ENCODE peak calls at places on chromosomes 12 and 14, in seven cellular contexts. One of them, this sample, is unnamed.
A peak's percentile ranks its signal among the peaks of the same experiment; 100 is the strongest.

GRCh38 chr14:90384543-90384911 is 12.3 kb upstream of the CALM1 start:
- DNase-seq in choroid plexus epithelial cell: no peak
- DNase-seq in hepatocyte: no peak
- DNase-seq in HFF-Myc: no peak
- DNase-seq in CD8-positive, alpha-beta T cell: no peak
- DNase-seq in mucosa of descending colon: no peak
- DNase-seq in IMR-90: peak; percentile 46
- DNase-seq in this sample: no peak

GRCh38 chr12:108842364-108842763 is 15.0 kb downstream of the SSH1 start:
- DNase-seq in choroid plexus epithelial cell: no peak
- DNase-seq in IMR-90: no peak
- DNase-seq in mucosa of descending colon: no peak
- DNase-seq in hepatocyte: no peak
- DNase-seq in CD8-positive, alpha-beta T cell: no peak
- DNase-seq in HFF-Myc: no peak
- DNase-seq in this sample: no peak

GRCh38 chr14:61918998-61919397 is 156.8 kb downstream of the SNAPC1 start:
- DNase-seq in hepatocyte: no peak
- DNase-seq in HFF-Myc: no peak
- DNase-seq in mucosa of descending colon: no peak
- DNase-seq in CD8-positive, alpha-beta T cell: no peak
- DNase-seq in IMR-90: no peak
- DNase-seq in choroid plexus epithelial cell: no peak
- DNase-seq in this sample: no peak

GRCh38 chr12:112190626-112191025 is 65.3 kb downstream of the TRAFD1 start:
- DNase-seq in mucosa of descending colon: peak; percentile 85
- DNase-seq in IMR-90: no peak
- DNase-seq in choroid plexus epithelial cell: no peak
- DNase-seq in CD8-positive, alpha-beta T cell: no peak
- DNase-seq in hepatocyte: no peak
- DNase-seq in HFF-Myc: no peak
- DNase-seq in this sample: no peak

GRCh38 chr12:44015333-44015941 is 179.6 kb downstream of the TMEM117 start:
- DNase-seq in IMR-90: peak; percentile 66
- DNase-seq in mucosa of descending colon: no peak
- DNase-seq in hepatocyte: peak; percentile 70
- DNase-seq in HFF-Myc: peak; percentile 47
- DNase-seq in choroid plexus epithelial cell: peak; percentile 68
- DNase-seq in CD8-positive, alpha-beta T cell: no peak
- DNase-seq in this sample: peak; percentile 66

GRCh38 chr14:103905861-103906456 is 22.3 kb upstream of the TDRD9 start:
- DNase-seq in IMR-90: no peak
- DNase-seq in CD8-positive, alpha-beta T cell: no peak
- DNase-seq in mucosa of descending colon: no peak
- DNase-seq in hepatocyte: no peak
- DNase-seq in HFF-Myc: no peak
- DNase-seq in choroid plexus epithelial cell: no peak
- DNase-seq in this sample: no peak

GRCh38 chr14:88194531-88194930 is 128.5 kb downstream of the KCNK10 start:
- DNase-seq in IMR-90: no peak
- DNase-seq in mucosa of descending colon: no peak
- DNase-seq in CD8-positive, alpha-beta T cell: no peak
- DNase-seq in choroid plexus epithelial cell: no peak
- DNase-seq in hepatocyte: peak; percentile 39
- DNase-seq in HFF-Myc: no peak
- DNase-seq in this sample: no peak

GRCh38 chr12:63915105-63915830 is 70.8 kb downstream of the SRGAP1 start:
- DNase-seq in HFF-Myc: no peak
- DNase-seq in mucosa of descending colon: no peak
- DNase-seq in IMR-90: peak; percentile 71
- DNase-seq in hepatocyte: no peak
- DNase-seq in choroid plexus epithelial cell: peak; percentile 80
- DNase-seq in CD8-positive, alpha-beta T cell: no peak
- DNase-seq in this sample: peak; percentile 72

GRCh38 chr12:51972424-51972812 is 20.9 kb downstream of the ACVR1B start:
- DNase-seq in IMR-90: no peak
- DNase-seq in hepatocyte: no peak
- DNase-seq in choroid plexus epithelial cell: no peak
- DNase-seq in HFF-Myc: no peak
- DNase-seq in CD8-positive, alpha-beta T cell: no peak
- DNase-seq in mucosa of descending colon: no peak
- DNase-seq in this sample: no peak

GRCh38 chr14:104356738-104357688 is 218.6 kb downstream of the KIF26A start:
- DNase-seq in hepatocyte: no peak
- DNase-seq in HFF-Myc: no peak
- DNase-seq in IMR-90: no peak
- DNase-seq in mucosa of descending colon: no peak
- DNase-seq in choroid plexus epithelial cell: no peak
- DNase-seq in CD8-positive, alpha-beta T cell: no peak
- DNase-seq in this sample: no peak

GRCh38 chr12:42574879-42575278 is 14.7 kb downstream of the PRICKLE1 start:
- DNase-seq in IMR-90: no peak
- DNase-seq in HFF-Myc: no peak
- DNase-seq in mucosa of descending colon: no peak
- DNase-seq in choroid plexus epithelial cell: no peak
- DNase-seq in CD8-positive, alpha-beta T cell: no peak
- DNase-seq in hepatocyte: no peak
- DNase-seq in this sample: no peak

GRCh38 chr14:49512147-49512551 is 74.0 kb downstream of the RPS29 start:
- DNase-seq in mucosa of descending colon: no peak
- DNase-seq in CD8-positive, alpha-beta T cell: no peak
- DNase-seq in choroid plexus epithelial cell: peak; percentile 3
- DNase-seq in HFF-Myc: peak; percentile 11
- DNase-seq in hepatocyte: no peak
- DNase-seq in IMR-90: peak; percentile 79
- DNase-seq in this sample: peak; percentile 80

GRCh38 chr12:107344035-107344808 is 250.9 kb upstream of the CRY1 start:
- DNase-seq in choroid plexus epithelial cell: peak; percentile 79
- DNase-seq in HFF-Myc: no peak
- DNase-seq in hepatocyte: peak; percentile 18
- DNase-seq in IMR-90: peak; percentile 81
- DNase-seq in mucosa of descending colon: no peak
- DNase-seq in CD8-positive, alpha-beta T cell: no peak
- DNase-seq in this sample: peak; percentile 85

GRCh38 chr14:90941705-90942104 is 118.7 kb downstream of the RPS6KA5 start:
- DNase-seq in hepatocyte: no peak
- DNase-seq in choroid plexus epithelial cell: no peak
- DNase-seq in IMR-90: no peak
- DNase-seq in HFF-Myc: no peak
- DNase-seq in mucosa of descending colon: no peak
- DNase-seq in CD8-positive, alpha-beta T cell: no peak
- DNase-seq in this sample: no peak

GRCh38 chr14:71290960-71291466 is 383.8 kb downstream of the PCNX1 start:
- DNase-seq in IMR-90: peak; percentile 93
- DNase-seq in choroid plexus epithelial cell: peak; percentile 78
- DNase-seq in CD8-positive, alpha-beta T cell: no peak
- DNase-seq in hepatocyte: peak; percentile 49
- DNase-seq in HFF-Myc: peak; percentile 31
- DNase-seq in mucosa of descending colon: no peak
- DNase-seq in this sample: peak; percentile 90

GRCh38 chr12:67145692-67146091 is 123.5 kb upstream of the CAND1 start:
- DNase-seq in mucosa of descending colon: no peak
- DNase-seq in IMR-90: no peak
- DNase-seq in CD8-positive, alpha-beta T cell: no peak
- DNase-seq in HFF-Myc: no peak
- DNase-seq in choroid plexus epithelial cell: no peak
- DNase-seq in hepatocyte: no peak
- DNase-seq in this sample: no peak

GRCh38 chr14:75824328-75824727 is 157.5 kb downstream of the TGFB3 start:
- DNase-seq in IMR-90: no peak
- DNase-seq in HFF-Myc: no peak
- DNase-seq in CD8-positive, alpha-beta T cell: no peak
- DNase-seq in mucosa of descending colon: no peak
- DNase-seq in choroid plexus epithelial cell: no peak
- DNase-seq in hepatocyte: no peak
- DNase-seq in this sample: no peak

GRCh38 chr14:75823334-75823733 is 158.5 kb downstream of the TGFB3 start:
- DNase-seq in HFF-Myc: no peak
- DNase-seq in IMR-90: no peak
- DNase-seq in CD8-positive, alpha-beta T cell: no peak
- DNase-seq in mucosa of descending colon: no peak
- DNase-seq in choroid plexus epithelial cell: no peak
- DNase-seq in hepatocyte: no peak
- DNase-seq in this sample: no peak

GRCh38 chr14:75821828-75822521 is 159.8 kb downstream of the TGFB3 start:
- DNase-seq in hepatocyte: peak; percentile 19
- DNase-seq in choroid plexus epithelial cell: no peak
- DNase-seq in HFF-Myc: no peak
- DNase-seq in mucosa of descending colon: peak; percentile 31
- DNase-seq in IMR-90: peak; percentile 52
- DNase-seq in CD8-positive, alpha-beta T cell: no peak
- DNase-seq in this sample: no peak

GRCh38 chr14:75820761-75821160 is 159.7 kb downstream of the TTLL5 start:
- DNase-seq in CD8-positive, alpha-beta T cell: no peak
- DNase-seq in IMR-90: no peak
- DNase-seq in choroid plexus epithelial cell: no peak
- DNase-seq in HFF-Myc: no peak
- DNase-seq in hepatocyte: no peak
- DNase-seq in mucosa of descending colon: no peak
- DNase-seq in this sample: no peak

GRCh38 chr14:75822522-75823288 is 159.1 kb downstream of the TGFB3 start:
- DNase-seq in mucosa of descending colon: no peak
- DNase-seq in HFF-Myc: peak; percentile 48
- DNase-seq in choroid plexus epithelial cell: peak; percentile 92
- DNase-seq in CD8-positive, alpha-beta T cell: no peak
- DNase-seq in hepatocyte: no peak
- DNase-seq in IMR-90: peak; percentile 85
- DNase-seq in this sample: peak; percentile 93
- H3K4me3 ChIP-seq in mucosa of descending colon: no peak overlapping the region
- H3K4me3 ChIP-seq in HFF-Myc: no peak overlapping the region
- H3K4me3 ChIP-seq in choroid plexus epithelial cell: no peak overlapping the region
- H3K4me3 ChIP-seq in CD8-positive, alpha-beta T cell: no peak overlapping the region
- H3K4me3 ChIP-seq in hepatocyte: no peak overlapping the region
- H3K4me3 ChIP-seq in IMR-90: no peak overlapping the region
- H3K4me3 ChIP-seq in this sample: no peak overlapping the region

DNA sequence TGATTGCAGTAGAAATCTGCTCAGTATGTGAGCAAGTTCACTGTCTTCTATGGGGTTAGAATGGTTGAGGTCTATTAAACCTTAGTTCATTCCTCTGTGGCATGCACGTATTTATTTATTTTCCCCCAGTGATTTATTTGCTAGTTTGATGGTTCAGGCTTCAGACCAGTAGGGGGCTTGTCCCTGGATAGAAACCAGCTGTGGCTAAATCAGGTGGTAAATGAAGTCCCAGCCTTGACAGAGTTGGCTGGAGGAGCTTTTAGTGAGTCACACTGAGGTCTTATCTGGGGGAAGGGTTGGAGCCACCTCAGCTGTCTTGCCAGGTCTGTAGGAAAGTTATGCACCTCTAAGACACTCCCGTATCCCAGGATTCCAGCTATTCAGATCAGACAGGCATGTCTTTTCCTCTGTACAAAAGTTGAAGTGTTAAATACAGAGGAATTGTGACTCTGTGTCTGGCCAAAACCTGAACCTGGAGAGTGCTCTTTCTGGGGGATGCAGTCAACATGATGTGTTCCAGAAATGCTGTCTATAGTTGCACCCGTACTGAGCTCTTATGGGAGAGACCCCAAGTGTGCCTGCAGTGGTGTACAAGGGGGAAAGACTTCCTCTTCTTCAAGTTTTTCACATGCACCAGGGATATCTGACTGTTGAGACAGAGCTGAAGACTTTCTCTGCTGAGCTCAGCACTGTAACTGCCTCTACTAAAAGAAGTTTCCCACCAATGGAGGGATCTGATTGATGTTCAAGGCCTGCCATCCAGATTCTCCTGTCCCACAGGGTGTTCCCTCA is 1322.1 kb downstream of the TMEM121 start:
- DNase-seq in HFF-Myc: no peak
- DNase-seq in IMR-90: no peak
- DNase-seq in hepatocyte: no peak
- DNase-seq in CD8-positive, alpha-beta T cell: no peak
- DNase-seq in choroid plexus epithelial cell: no peak
- DNase-seq in mucosa of descending colon: no peak
- DNase-seq in this sample: no peak
- TF ChIP-seq CTCF in HFF-Myc: no peak
- TF ChIP-seq CTCF in IMR-90: no peak
- TF ChIP-seq CTCF in hepatocyte: no peak
- TF ChIP-seq CTCF in CD8-positive, alpha-beta T cell: peak; percentile 14
- TF ChIP-seq CTCF in choroid plexus epithelial cell: no peak
- TF ChIP-seq CTCF in mucosa of descending colon: no peak
- TF ChIP-seq CTCF in this sample: no peak

DNA sequence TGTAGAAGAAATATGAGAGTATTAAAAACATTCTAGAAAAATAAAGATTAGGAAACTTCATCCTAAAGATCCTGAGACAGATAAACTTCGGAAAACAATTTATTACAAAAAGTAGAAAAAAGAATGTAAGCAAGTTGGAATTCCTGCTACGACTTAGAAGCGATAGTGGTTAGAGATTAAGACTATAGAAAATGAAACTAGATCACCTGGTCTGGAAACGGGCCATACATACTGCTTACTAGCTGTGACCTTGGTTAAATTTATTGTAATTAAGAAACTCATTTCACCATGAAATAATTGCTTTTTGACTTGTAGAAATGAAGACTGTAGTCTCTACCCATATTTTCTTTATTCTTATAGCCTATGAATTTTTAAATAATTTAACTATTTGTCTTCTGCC is 614.1 kb downstream of the SLC16A7 start:
- DNase-seq in mucosa of descending colon: no peak
- DNase-seq in hepatocyte: no peak
- DNase-seq in CD8-positive, alpha-beta T cell: no peak
- DNase-seq in IMR-90: no peak
- DNase-seq in HFF-Myc: no peak
- DNase-seq in choroid plexus epithelial cell: no peak
- DNase-seq in this sample: no peak
- H3K4me3 ChIP-seq in mucosa of descending colon: no peak overlapping the region
- H3K4me3 ChIP-seq in hepatocyte: no peak overlapping the region
- H3K4me3 ChIP-seq in CD8-positive, alpha-beta T cell: no peak overlapping the region
- H3K4me3 ChIP-seq in IMR-90: no peak overlapping the region
- H3K4me3 ChIP-seq in HFF-Myc: no peak overlapping the region
- H3K4me3 ChIP-seq in choroid plexus epithelial cell: no peak overlapping the region
- H3K4me3 ChIP-seq in this sample: no peak overlapping the region

DNA sequence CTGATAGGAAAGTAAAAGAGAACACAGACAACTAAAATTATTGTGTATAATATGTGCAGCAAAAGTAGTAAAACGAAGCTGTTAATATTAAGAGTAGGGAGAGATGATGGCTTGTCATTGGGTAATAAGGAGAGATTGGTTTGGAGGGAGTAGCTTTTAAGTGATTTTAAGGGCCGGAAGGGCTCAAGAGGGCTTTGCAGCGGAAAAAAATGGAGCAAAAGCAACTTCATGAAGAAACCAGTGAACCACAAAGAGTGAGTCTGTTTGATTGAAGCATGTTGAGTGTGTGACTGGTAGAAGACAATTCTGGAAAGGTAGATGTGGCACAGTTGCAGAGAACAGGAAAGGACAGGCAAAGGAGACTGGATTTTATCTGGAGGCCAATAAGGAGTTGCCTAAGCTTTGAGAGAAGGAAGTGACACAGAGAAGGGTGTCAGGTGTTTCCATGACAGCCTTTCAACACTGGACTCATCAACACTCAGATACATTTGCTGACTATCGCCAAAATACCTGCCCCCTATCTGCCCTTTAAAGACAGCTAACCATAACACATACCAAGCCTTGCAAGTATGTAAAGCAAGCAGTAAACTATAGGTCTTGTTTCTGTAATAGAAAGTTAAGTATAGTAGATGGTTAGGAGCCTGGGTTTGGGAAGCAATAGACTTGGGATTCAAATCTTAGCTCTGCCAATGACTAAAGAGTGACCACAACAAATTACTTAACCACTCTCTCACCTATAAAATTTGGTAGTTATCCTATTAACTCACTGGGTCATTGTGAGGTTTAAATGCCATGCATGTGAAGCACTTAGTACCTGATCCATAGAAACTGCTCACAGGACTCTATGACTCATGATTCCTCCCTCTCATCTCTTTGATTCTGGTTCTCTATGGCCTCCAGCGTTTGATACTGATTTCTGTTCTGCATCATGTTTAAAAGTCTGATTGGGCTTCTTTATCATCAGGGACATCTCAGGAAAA is 117.3 kb upstream of the LMNTD1 start:
- DNase-seq in hepatocyte: no peak
- DNase-seq in CD8-positive, alpha-beta T cell: no peak
- DNase-seq in HFF-Myc: no peak
- DNase-seq in IMR-90: peak; percentile 32
- DNase-seq in mucosa of descending colon: no peak
- DNase-seq in choroid plexus epithelial cell: peak; percentile 30
- DNase-seq in this sample: no peak
- TF ChIP-seq CTCF in hepatocyte: no peak
- TF ChIP-seq CTCF in CD8-positive, alpha-beta T cell: no peak
- TF ChIP-seq CTCF in HFF-Myc: no peak
- TF ChIP-seq CTCF in IMR-90: no peak
- TF ChIP-seq CTCF in mucosa of descending colon: no peak
- TF ChIP-seq CTCF in choroid plexus epithelial cell: no peak
- TF ChIP-seq CTCF in this sample: no peak

This sample was measured in astrocyte of the spinal cord.